ENCODE peak calls at places on chromosomes 7 and 10, in four cellular contexts. I is NCI-H510A treated with DMSO at 0.1 percent for 48 hours, K is LHCN-M2, O is T-helper 9 cell. F is an unnamed sample.

GRCh38 chr7:74256446-74257408 is 2.5 kb upstream of the RFC2 start:
- DNase-seq in K (peak), I (no peak), O (no peak), F (no peak)

GRCh38 chr7:117666019-117666418 is 186.2 kb downstream of the CFTR start:
- DNase-seq in K (peak), O (no peak), I (no peak), F (peak)

GRCh38 chr10:118501637-118502440 is 93.6 kb downstream of the PRLHR start:
- DNase-seq in I (no peak), O (no peak), K (peak), F (peak)

GRCh38 chr10:96390460-96390864 is 31.7 kb upstream of the OPALIN start:
- DNase-seq in O (no peak), I (no peak), K (no peak), F (no peak)

GRCh38 chr10:121379025-121379424 is 219.2 kb downstream of the FGFR2 start:
- DNase-seq in O (no peak), I (no peak), K (no peak), F (no peak)

GRCh38 chr10:69101451-69102095 is 13.7 kb downstream of the SRGN start:
- DNase-seq in I (no peak), K (peak), O (no peak), F (peak)

GRCh38 chr7:142784096-142784495 is 13.3 kb downstream of the PRSS2 start:
- DNase-seq in I (no peak), O (no peak), K (no peak), F (no peak)

GRCh38 chr10:119872860-119873671 is 423 bp upstream of the MCMBP start:
- DNase-seq in K (peak), I (peak), O (peak), F (peak)

GRCh38 chr10:31142026-31142425 is 110.4 kb upstream of the ZNF438 start:
- DNase-seq in I (no peak), K (peak), O (no peak), F (peak)

GRCh38 chr7:29039747-29040569 is 81.8 kb upstream of the TRIL start:
- DNase-seq in O (no peak), K (peak), I (no peak), F (no peak)

GRCh38 chr10:128943111-128943510 is 523.9 kb upstream of the MGMT start:
- DNase-seq in O (no peak), K (no peak), I (no peak), F (no peak)

F was measured in HCEC 1CT.